ENCODE peak calls at places on chromosomes 13 and 19, in seven cellular contexts. One of them, this sample, is unnamed.

GRCh38 chr13:94416454-94417080 is 62.9 kb downstream of the DCT start:
- DNase-seq in OCI-LY7: peak; percentile 17
- DNase-seq in fibroblast of lung: peak; percentile 39
- DNase-seq in mucosa of descending colon: no peak
- DNase-seq in stimulated activated CD4-positive, alpha-beta T cell treated with anti-CD3 and anti-CD28 coated beads, Interleukin-4, amount 100 ng/mL, for 24 hours: no peak
- DNase-seq in mesendoderm: peak; percentile 92
- DNase-seq in effector CD4-positive, alpha-beta T cell: no peak
- DNase-seq in this sample: no peak

GRCh38 chr19:6236310-6237291 is 43.2 kb downstream of the MLLT1 start:
- DNase-seq in effector CD4-positive, alpha-beta T cell: no peak
- DNase-seq in fibroblast of lung: no peak
- DNase-seq in mesendoderm: no peak
- DNase-seq in OCI-LY7: no peak
- DNase-seq in mucosa of descending colon: peak; percentile 73
- DNase-seq in stimulated activated CD4-positive, alpha-beta T cell treated with anti-CD3 and anti-CD28 coated beads, Interleukin-4, amount 100 ng/mL, for 24 hours: no peak
- DNase-seq in this sample: peak; percentile 93

GRCh38 chr13:100491164-100491847 is 97.3 kb downstream of the GGACT start:
- DNase-seq in stimulated activated CD4-positive, alpha-beta T cell treated with anti-CD3 and anti-CD28 coated beads, Interleukin-4, amount 100 ng/mL, for 24 hours: no peak
- DNase-seq in effector CD4-positive, alpha-beta T cell: no peak
- DNase-seq in mesendoderm: no peak
- DNase-seq in OCI-LY7: no peak
- DNase-seq in fibroblast of lung: peak; percentile 77
- DNase-seq in mucosa of descending colon: no peak
- DNase-seq in this sample: no peak

GRCh38 chr19:16252459-16253205 is 54.9 kb downstream of the AP1M1 start:
- DNase-seq in mucosa of descending colon: peak; percentile 33
- DNase-seq in stimulated activated CD4-positive, alpha-beta T cell treated with anti-CD3 and anti-CD28 coated beads, Interleukin-4, amount 100 ng/mL, for 24 hours: no peak
- DNase-seq in fibroblast of lung: no peak
- DNase-seq in OCI-LY7: peak; percentile 74
- DNase-seq in effector CD4-positive, alpha-beta T cell: no peak
- DNase-seq in mesendoderm: no peak
- DNase-seq in this sample: no peak

GRCh38 chr19:610801-611505 is 21.3 kb downstream of the HCN2 start:
- DNase-seq in mucosa of descending colon: peak; percentile 27
- DNase-seq in fibroblast of lung: peak; percentile 89
- DNase-seq in effector CD4-positive, alpha-beta T cell: peak; percentile 39
- DNase-seq in mesendoderm: no peak
- DNase-seq in OCI-LY7: peak; percentile 80
- DNase-seq in stimulated activated CD4-positive, alpha-beta T cell treated with anti-CD3 and anti-CD28 coated beads, Interleukin-4, amount 100 ng/mL, for 24 hours: peak; percentile 54
- DNase-seq in this sample: no peak

GRCh38 chr13:79966039-79966438 is 374.9 kb downstream of the SPRY2 start:
- DNase-seq in mucosa of descending colon: no peak
- DNase-seq in OCI-LY7: no peak
- DNase-seq in mesendoderm: no peak
- DNase-seq in fibroblast of lung: no peak
- DNase-seq in effector CD4-positive, alpha-beta T cell: no peak
- DNase-seq in stimulated activated CD4-positive, alpha-beta T cell treated with anti-CD3 and anti-CD28 coated beads, Interleukin-4, amount 100 ng/mL, for 24 hours: no peak
- DNase-seq in this sample: no peak

GRCh38 chr19:42288881-42289555 is 12.9 kb upstream of the PRR19 start:
- DNase-seq in mesendoderm: no peak
- DNase-seq in OCI-LY7: no peak
- DNase-seq in stimulated activated CD4-positive, alpha-beta T cell treated with anti-CD3 and anti-CD28 coated beads, Interleukin-4, amount 100 ng/mL, for 24 hours: no peak
- DNase-seq in fibroblast of lung: no peak
- DNase-seq in mucosa of descending colon: no peak
- DNase-seq in effector CD4-positive, alpha-beta T cell: no peak
- DNase-seq in this sample: no peak

GRCh38 chr13:20525144-20525600 is 485 bp downstream of the CRYL1 start:
- DNase-seq in stimulated activated CD4-positive, alpha-beta T cell treated with anti-CD3 and anti-CD28 coated beads, Interleukin-4, amount 100 ng/mL, for 24 hours: peak; percentile 15
- DNase-seq in OCI-LY7: no peak
- DNase-seq in fibroblast of lung: peak; percentile 6
- DNase-seq in mesendoderm: peak; percentile 23
- DNase-seq in mucosa of descending colon: peak; percentile 57
- DNase-seq in effector CD4-positive, alpha-beta T cell: peak; percentile 2
- DNase-seq in this sample: peak; percentile 71

GRCh38 chr19:16371540-16371986 is 46.9 kb downstream of the KLF2 start:
- DNase-seq in mucosa of descending colon: peak; percentile 86
- DNase-seq in mesendoderm: no peak
- DNase-seq in OCI-LY7: peak; percentile 92
- DNase-seq in stimulated activated CD4-positive, alpha-beta T cell treated with anti-CD3 and anti-CD28 coated beads, Interleukin-4, amount 100 ng/mL, for 24 hours: peak; percentile 81
- DNase-seq in fibroblast of lung: no peak
- DNase-seq in effector CD4-positive, alpha-beta T cell: peak; percentile 87
- DNase-seq in this sample: no peak

GRCh38 chr19:35959968-35960320 is 23.8 kb downstream of the LRFN3 start:
- DNase-seq in mucosa of descending colon: no peak
- DNase-seq in fibroblast of lung: no peak
- DNase-seq in OCI-LY7: no peak
- DNase-seq in effector CD4-positive, alpha-beta T cell: no peak
- DNase-seq in stimulated activated CD4-positive, alpha-beta T cell treated with anti-CD3 and anti-CD28 coated beads, Interleukin-4, amount 100 ng/mL, for 24 hours: no peak
- DNase-seq in mesendoderm: no peak
- DNase-seq in this sample: no peak

GRCh38 chr13:49806126-49806536 is 13.6 kb upstream of the KPNA3 start:
- DNase-seq in mesendoderm: no peak
- DNase-seq in effector CD4-positive, alpha-beta T cell: no peak
- DNase-seq in OCI-LY7: no peak
- DNase-seq in mucosa of descending colon: no peak
- DNase-seq in stimulated activated CD4-positive, alpha-beta T cell treated with anti-CD3 and anti-CD28 coated beads, Interleukin-4, amount 100 ng/mL, for 24 hours: no peak
- DNase-seq in fibroblast of lung: no peak
- DNase-seq in this sample: no peak

GRCh38 chr19:11694533-11695439 is 44.0 kb downstream of the ZNF823 start:
- DNase-seq in fibroblast of lung: peak; percentile 87
- DNase-seq in OCI-LY7: peak; percentile 94
- DNase-seq in mucosa of descending colon: peak; percentile 100
- DNase-seq in effector CD4-positive, alpha-beta T cell: peak; percentile 54
- DNase-seq in mesendoderm: peak; percentile 97
- DNase-seq in stimulated activated CD4-positive, alpha-beta T cell treated with anti-CD3 and anti-CD28 coated beads, Interleukin-4, amount 100 ng/mL, for 24 hours: peak; percentile 88
- DNase-seq in this sample: peak; percentile 94

GRCh38 chr19:17404621-17405249 is 695 bp downstream of the BST2 start:
- DNase-seq in effector CD4-positive, alpha-beta T cell: no peak
- DNase-seq in fibroblast of lung: no peak
- DNase-seq in mesendoderm: no peak
- DNase-seq in stimulated activated CD4-positive, alpha-beta T cell treated with anti-CD3 and anti-CD28 coated beads, Interleukin-4, amount 100 ng/mL, for 24 hours: no peak
- DNase-seq in mucosa of descending colon: no peak
- DNase-seq in OCI-LY7: no peak
- DNase-seq in this sample: no peak

GRCh38 chr19:55626350-55626749 is 2.0 kb upstream of the ZNF784 start:
- DNase-seq in OCI-LY7: no peak
- DNase-seq in effector CD4-positive, alpha-beta T cell: peak; percentile 49
- DNase-seq in mesendoderm: no peak
- DNase-seq in fibroblast of lung: no peak
- DNase-seq in mucosa of descending colon: peak; percentile 26
- DNase-seq in stimulated activated CD4-positive, alpha-beta T cell treated with anti-CD3 and anti-CD28 coated beads, Interleukin-4, amount 100 ng/mL, for 24 hours: peak; percentile 65
- DNase-seq in this sample: no peak

GRCh38 chr13:106617561-106617960 is 49.6 kb upstream of the ARGLU1 start:
- DNase-seq in effector CD4-positive, alpha-beta T cell: no peak
- DNase-seq in OCI-LY7: no peak
- DNase-seq in mucosa of descending colon: no peak
- DNase-seq in mesendoderm: peak; percentile 97
- DNase-seq in fibroblast of lung: peak; percentile 70
- DNase-seq in stimulated activated CD4-positive, alpha-beta T cell treated with anti-CD3 and anti-CD28 coated beads, Interleukin-4, amount 100 ng/mL, for 24 hours: no peak
- DNase-seq in this sample: no peak

GRCh38 chr19:38404858-38405257 is 2.0 kb downstream of the FAM98C start:
- DNase-seq in effector CD4-positive, alpha-beta T cell: no peak
- DNase-seq in stimulated activated CD4-positive, alpha-beta T cell treated with anti-CD3 and anti-CD28 coated beads, Interleukin-4, amount 100 ng/mL, for 24 hours: no peak
- DNase-seq in mesendoderm: no peak
- DNase-seq in mucosa of descending colon: no peak
- DNase-seq in fibroblast of lung: no peak
- DNase-seq in OCI-LY7: no peak
- DNase-seq in this sample: no peak

GRCh38 chr13:48831248-48831647 is 144.5 kb upstream of the FNDC3A start:
- DNase-seq in OCI-LY7: no peak
- DNase-seq in mesendoderm: no peak
- DNase-seq in effector CD4-positive, alpha-beta T cell: no peak
- DNase-seq in mucosa of descending colon: no peak
- DNase-seq in fibroblast of lung: peak; percentile 29
- DNase-seq in stimulated activated CD4-positive, alpha-beta T cell treated with anti-CD3 and anti-CD28 coated beads, Interleukin-4, amount 100 ng/mL, for 24 hours: no peak
- DNase-seq in this sample: no peak

GRCh38 chr13:38680912-38681311 is 6.0 kb upstream of the FREM2 start:
- DNase-seq in OCI-LY7: no peak
- DNase-seq in mesendoderm: no peak
- DNase-seq in stimulated activated CD4-positive, alpha-beta T cell treated with anti-CD3 and anti-CD28 coated beads, Interleukin-4, amount 100 ng/mL, for 24 hours: no peak
- DNase-seq in effector CD4-positive, alpha-beta T cell: no peak
- DNase-seq in mucosa of descending colon: no peak
- DNase-seq in fibroblast of lung: no peak
- DNase-seq in this sample: no peak

GRCh38 chr19:16922949-16923348 is 34.1 kb downstream of the F2RL3 start:
- DNase-seq in mesendoderm: no peak
- DNase-seq in mucosa of descending colon: no peak
- DNase-seq in OCI-LY7: no peak
- DNase-seq in fibroblast of lung: no peak
- DNase-seq in stimulated activated CD4-positive, alpha-beta T cell treated with anti-CD3 and anti-CD28 coated beads, Interleukin-4, amount 100 ng/mL, for 24 hours: no peak
- DNase-seq in effector CD4-positive, alpha-beta T cell: no peak
- DNase-seq in this sample: no peak